ENCODE peak calls at places on chromosome 22, in seven cellular contexts. One of them, this sample, is unnamed.

GRCh38 chr22:37735054-37735453 is 38.2 kb downstream of the TRIOBP start:
- DNase-seq in fibroblast of villous mesenchyme: no peak
- DNase-seq in activated CD4-positive, CD25-positive, alpha-beta regulatory T cell: no peak
- DNase-seq in non-pigmented ciliary epithelial cell: no peak
- DNase-seq in hippocampal formation: peak
- DNase-seq in ureter: no peak
- DNase-seq in activated CD4-positive, alpha-beta T cell treated with anti-CD3 and anti-CD28 coated beads for 48 hours: no peak
- DNase-seq in this sample: no peak

GRCh38 chr22:47612136-47612910 is 849.9 kb downstream of the TBC1D22A start:
- DNase-seq in fibroblast of villous mesenchyme: no peak
- DNase-seq in activated CD4-positive, CD25-positive, alpha-beta regulatory T cell: no peak
- DNase-seq in non-pigmented ciliary epithelial cell: no peak
- DNase-seq in hippocampal formation: no peak
- DNase-seq in ureter: no peak
- DNase-seq in activated CD4-positive, alpha-beta T cell treated with anti-CD3 and anti-CD28 coated beads for 48 hours: no peak
- DNase-seq in this sample: no peak

GRCh38 chr22:17581631-17582030 is 18.3 kb downstream of the SLC25A18 start:
- DNase-seq in fibroblast of villous mesenchyme: no peak
- DNase-seq in activated CD4-positive, CD25-positive, alpha-beta regulatory T cell: no peak
- DNase-seq in non-pigmented ciliary epithelial cell: no peak
- DNase-seq in hippocampal formation: no peak
- DNase-seq in ureter: no peak
- DNase-seq in activated CD4-positive, alpha-beta T cell treated with anti-CD3 and anti-CD28 coated beads for 48 hours: no peak
- DNase-seq in this sample: no peak

GRCh38 chr22:44037519-44038370 is 13.6 kb downstream of the PARVB start:
- DNase-seq in fibroblast of villous mesenchyme: peak
- DNase-seq in activated CD4-positive, CD25-positive, alpha-beta regulatory T cell: no peak
- DNase-seq in non-pigmented ciliary epithelial cell: peak
- DNase-seq in hippocampal formation: no peak
- DNase-seq in ureter: no peak
- DNase-seq in activated CD4-positive, alpha-beta T cell treated with anti-CD3 and anti-CD28 coated beads for 48 hours: no peak
- DNase-seq in this sample: no peak

GRCh38 chr22:19873138-19873959 is 18.7 kb upstream of the GNB1L start:
- DNase-seq in fibroblast of villous mesenchyme: peak
- DNase-seq in activated CD4-positive, CD25-positive, alpha-beta regulatory T cell: no peak
- DNase-seq in non-pigmented ciliary epithelial cell: no peak
- DNase-seq in hippocampal formation: no peak
- DNase-seq in ureter: peak
- DNase-seq in activated CD4-positive, alpha-beta T cell treated with anti-CD3 and anti-CD28 coated beads for 48 hours: peak
- DNase-seq in this sample: no peak

GRCh38 chr22:37930952-37931440 is 22.4 kb downstream of the C22orf23 start:
- DNase-seq in fibroblast of villous mesenchyme: no peak
- DNase-seq in activated CD4-positive, CD25-positive, alpha-beta regulatory T cell: no peak
- DNase-seq in non-pigmented ciliary epithelial cell: no peak
- DNase-seq in hippocampal formation: no peak
- DNase-seq in ureter: no peak
- DNase-seq in activated CD4-positive, alpha-beta T cell treated with anti-CD3 and anti-CD28 coated beads for 48 hours: no peak
- DNase-seq in this sample: no peak

GRCh38 chr22:36386900-36387663 is 685 bp downstream of the MYH9 start:
- DNase-seq in fibroblast of villous mesenchyme: no peak
- DNase-seq in activated CD4-positive, CD25-positive, alpha-beta regulatory T cell: peak
- DNase-seq in non-pigmented ciliary epithelial cell: no peak
- DNase-seq in hippocampal formation: peak
- DNase-seq in ureter: no peak
- DNase-seq in activated CD4-positive, alpha-beta T cell treated with anti-CD3 and anti-CD28 coated beads for 48 hours: peak
- DNase-seq in this sample: no peak

GRCh38 chr22:27752771-27753170 is 48.8 kb downstream of the MN1 start:
- DNase-seq in fibroblast of villous mesenchyme: peak
- DNase-seq in activated CD4-positive, CD25-positive, alpha-beta regulatory T cell: no peak
- DNase-seq in non-pigmented ciliary epithelial cell: no peak
- DNase-seq in hippocampal formation: no peak
- DNase-seq in ureter: no peak
- DNase-seq in activated CD4-positive, alpha-beta T cell treated with anti-CD3 and anti-CD28 coated beads for 48 hours: no peak
- DNase-seq in this sample: no peak

GRCh38 chr22:37053310-37054077 is 2.0 kb downstream of the KCTD17 start:
- DNase-seq in fibroblast of villous mesenchyme: no peak
- DNase-seq in activated CD4-positive, CD25-positive, alpha-beta regulatory T cell: no peak
- DNase-seq in non-pigmented ciliary epithelial cell: no peak
- DNase-seq in hippocampal formation: no peak
- DNase-seq in ureter: no peak
- DNase-seq in activated CD4-positive, alpha-beta T cell treated with anti-CD3 and anti-CD28 coated beads for 48 hours: no peak
- DNase-seq in this sample: peak

GRCh38 chr22:25572708-25573161 is 8.3 kb downstream of the GRK3 start:
- DNase-seq in fibroblast of villous mesenchyme: no peak
- DNase-seq in activated CD4-positive, CD25-positive, alpha-beta regulatory T cell: no peak
- DNase-seq in non-pigmented ciliary epithelial cell: no peak
- DNase-seq in hippocampal formation: no peak
- DNase-seq in ureter: no peak
- DNase-seq in activated CD4-positive, alpha-beta T cell treated with anti-CD3 and anti-CD28 coated beads for 48 hours: no peak
- DNase-seq in this sample: no peak

GRCh38 chr22:45112136-45112879 is 51.4 kb upstream of the NUP50 start:
- DNase-seq in fibroblast of villous mesenchyme: peak
- DNase-seq in activated CD4-positive, CD25-positive, alpha-beta regulatory T cell: no peak
- DNase-seq in non-pigmented ciliary epithelial cell: no peak
- DNase-seq in hippocampal formation: no peak
- DNase-seq in ureter: no peak
- DNase-seq in activated CD4-positive, alpha-beta T cell treated with anti-CD3 and anti-CD28 coated beads for 48 hours: no peak
- DNase-seq in this sample: no peak

GRCh38 chr22:28282346-28282745 is 363.3 kb upstream of the PITPNB start:
- DNase-seq in fibroblast of villous mesenchyme: peak
- DNase-seq in activated CD4-positive, CD25-positive, alpha-beta regulatory T cell: no peak
- DNase-seq in non-pigmented ciliary epithelial cell: peak
- DNase-seq in hippocampal formation: no peak
- DNase-seq in ureter: no peak
- DNase-seq in activated CD4-positive, alpha-beta T cell treated with anti-CD3 and anti-CD28 coated beads for 48 hours: no peak
- DNase-seq in this sample: no peak

GRCh38 chr22:36285017-36285416 is 32.1 kb downstream of the APOL1 start:
- DNase-seq in fibroblast of villous mesenchyme: no peak
- DNase-seq in activated CD4-positive, CD25-positive, alpha-beta regulatory T cell: no peak
- DNase-seq in non-pigmented ciliary epithelial cell: no peak
- DNase-seq in hippocampal formation: no peak
- DNase-seq in ureter: no peak
- DNase-seq in activated CD4-positive, alpha-beta T cell treated with anti-CD3 and anti-CD28 coated beads for 48 hours: no peak
- DNase-seq in this sample: no peak

GRCh38 chr22:47836957-47837356 is 1074.5 kb downstream of the TBC1D22A start:
- DNase-seq in fibroblast of villous mesenchyme: peak
- DNase-seq in activated CD4-positive, CD25-positive, alpha-beta regulatory T cell: no peak
- DNase-seq in non-pigmented ciliary epithelial cell: no peak
- DNase-seq in hippocampal formation: no peak
- DNase-seq in ureter: no peak
- DNase-seq in activated CD4-positive, alpha-beta T cell treated with anti-CD3 and anti-CD28 coated beads for 48 hours: no peak
- DNase-seq in this sample: no peak

GRCh38 chr22:27798526-27799333 is 2.8 kb downstream of the MN1 start:
- DNase-seq in fibroblast of villous mesenchyme: no peak
- DNase-seq in activated CD4-positive, CD25-positive, alpha-beta regulatory T cell: no peak
- DNase-seq in non-pigmented ciliary epithelial cell: no peak
- DNase-seq in hippocampal formation: no peak
- DNase-seq in ureter: no peak
- DNase-seq in activated CD4-positive, alpha-beta T cell treated with anti-CD3 and anti-CD28 coated beads for 48 hours: no peak
- DNase-seq in this sample: no peak

GRCh38 chr22:44130076-44130711 is 50.5 kb upstream of the PARVG start:
- DNase-seq in fibroblast of villous mesenchyme: peak
- DNase-seq in activated CD4-positive, CD25-positive, alpha-beta regulatory T cell: no peak
- DNase-seq in non-pigmented ciliary epithelial cell: no peak
- DNase-seq in hippocampal formation: no peak
- DNase-seq in ureter: no peak
- DNase-seq in activated CD4-positive, alpha-beta T cell treated with anti-CD3 and anti-CD28 coated beads for 48 hours: no peak
- DNase-seq in this sample: no peak

This sample was measured in caudate nucleus.